ENCODE peak calls at places on chromosomes 1 and 21, in four cellular contexts. One of them, this sample, is unnamed.
A peak's percentile ranks its signal among the peaks of the same experiment; 100 is the strongest.

GRCh38 chr1:53292690-53293089 is 35.2 kb downstream of the LRP8 start:
- DNase-seq in cardiac septum: no peak
- DNase-seq in AG09319: no peak
- DNase-seq in ELF-1: no peak
- DNase-seq in this sample: no peak

GRCh38 chr21:41673596-41674335 is 93.1 kb downstream of the RIPK4 start:
- DNase-seq in cardiac septum: no peak
- DNase-seq in AG09319: no peak
- DNase-seq in ELF-1: no peak
- DNase-seq in this sample: peak; percentile 30

GRCh38 chr1:5390497-5390896 is 601.7 kb downstream of the NPHP4 start:
- DNase-seq in cardiac septum: no peak
- DNase-seq in AG09319: no peak
- DNase-seq in ELF-1: no peak
- DNase-seq in this sample: no peak

GRCh38 chr1:103517380-103518047 is 8.0 kb upstream of the RNPC3 start:
- DNase-seq in cardiac septum: no peak
- DNase-seq in AG09319: no peak
- DNase-seq in ELF-1: no peak
- DNase-seq in this sample: no peak

GRCh38 chr1:153592706-153593105 is 20.2 kb downstream of the S100A16 start:
- DNase-seq in cardiac septum: no peak
- DNase-seq in AG09319: no peak
- DNase-seq in ELF-1: no peak
- DNase-seq in this sample: no peak

GRCh38 chr1:165342588-165342987 is 13.9 kb downstream of the LMX1A start:
- DNase-seq in cardiac septum: no peak
- DNase-seq in AG09319: no peak
- DNase-seq in ELF-1: no peak
- DNase-seq in this sample: no peak

GRCh38 chr21:15437873-15438272 is 291.9 kb upstream of the USP25 start:
- DNase-seq in cardiac septum: no peak
- DNase-seq in AG09319: no peak
- DNase-seq in ELF-1: no peak
- DNase-seq in this sample: no peak

GRCh38 chr1:33050221-33051076 is 13.8 kb upstream of the AK2 start:
- DNase-seq in cardiac septum: no peak
- DNase-seq in AG09319: peak; percentile 77
- DNase-seq in ELF-1: peak; percentile 47
- DNase-seq in this sample: no peak

GRCh38 chr1:237774246-237774645 is 116.5 kb downstream of the ZP4 start:
- DNase-seq in cardiac septum: no peak
- DNase-seq in AG09319: no peak
- DNase-seq in ELF-1: no peak
- DNase-seq in this sample: no peak

GRCh38 chr1:32742132-32742947 is 39.8 kb upstream of the SYNC start:
- DNase-seq in cardiac septum: no peak
- DNase-seq in AG09319: no peak
- DNase-seq in ELF-1: peak; percentile 50
- DNase-seq in this sample: no peak

GRCh38 chr1:156712626-156713025 is 7.2 kb upstream of the CRABP2 start:
- DNase-seq in cardiac septum: no peak
- DNase-seq in AG09319: no peak
- DNase-seq in ELF-1: peak; percentile 56
- DNase-seq in this sample: no peak

GRCh38 chr1:104765115-104765514 is 1015.4 kb downstream of the AMY1C start:
- DNase-seq in cardiac septum: no peak
- DNase-seq in AG09319: no peak
- DNase-seq in ELF-1: no peak
- DNase-seq in this sample: no peak

GRCh38 chr1:245177071-245177900 is 22.5 kb downstream of the KIF26B start:
- DNase-seq in cardiac septum: no peak
- DNase-seq in AG09319: no peak
- DNase-seq in ELF-1: no peak
- DNase-seq in this sample: no peak

GRCh38 chr1:12001249-12001917 is 17.9 kb upstream of the MIIP start:
- DNase-seq in cardiac septum: no peak
- DNase-seq in AG09319: peak; percentile 55
- DNase-seq in ELF-1: peak; percentile 58
- DNase-seq in this sample: no peak

GRCh38 chr1:30522031-30523004 is 201.1 kb downstream of the MATN1 start:
- DNase-seq in cardiac septum: peak; percentile 88
- DNase-seq in AG09319: peak; percentile 58
- DNase-seq in ELF-1: no peak
- DNase-seq in this sample: peak; percentile 48

GRCh38 chr1:228853191-228853590 is 117.9 kb downstream of the RHOU start:
- DNase-seq in cardiac septum: no peak
- DNase-seq in AG09319: no peak
- DNase-seq in ELF-1: no peak
- DNase-seq in this sample: no peak

GRCh38 chr1:93716974-93717373 is 35.3 kb upstream of the BCAR3 start:
- DNase-seq in cardiac septum: no peak
- DNase-seq in AG09319: no peak
- DNase-seq in ELF-1: no peak
- DNase-seq in this sample: no peak

GRCh38 chr1:182616130-182617074 is 12.2 kb upstream of the RGS16 start:
- DNase-seq in cardiac septum: peak; percentile 83
- DNase-seq in AG09319: no peak
- DNase-seq in ELF-1: peak; percentile 64
- DNase-seq in this sample: no peak

GRCh38 chr1:2983706-2984398 is 37.4 kb upstream of the ACTRT2 start:
- DNase-seq in cardiac septum: peak; percentile 20
- DNase-seq in AG09319: no peak
- DNase-seq in ELF-1: no peak
- DNase-seq in this sample: peak; percentile 72

GRCh38 chr1:63917571-63918394 is 144.0 kb downstream of the ROR1 start:
- DNase-seq in cardiac septum: no peak
- DNase-seq in AG09319: no peak
- DNase-seq in ELF-1: peak; percentile 60
- DNase-seq in this sample: no peak

GRCh38 chr21:41164052-41164451 is 3.9 kb upstream of the BACE2 start:
- DNase-seq in cardiac septum: no peak
- DNase-seq in AG09319: no peak
- DNase-seq in ELF-1: no peak
- DNase-seq in this sample: no peak

This sample was measured in chondrocyte.